ENCODE peak calls at places on chromosomes 2 and 18, in five cellular contexts. Y is retinal pigment epithelial cell; U is transverse colon; Q is K562; C is naive thymus-derived CD4-positive, alpha-beta T cell. E is an unnamed sample.
A peak's percentile ranks its signal among the peaks of the same experiment; 100 is the strongest.

GRCh38 chr2:64466696-64467462 is 12.9 kb downstream of the LGALSL start:
- DNase-seq in Y (no peak), U (no peak), Q (no peak), C (no peak), E (no peak)

GRCh38 chr2:65292095-65292378 is 64.4 kb downstream of the ACTR2 start:
- DNase-seq in Y (no peak), U (peak; percentile 61), Q (no peak), C (no peak), E (no peak)

GRCh38 chr2:61016392-61017002 is 1.0 kb upstream of the PEX13 start:
- DNase-seq in Y (no peak), U (no peak), Q (no peak), C (no peak), E (peak; percentile 55)

GRCh38 chr2:99403084-99403483 is 65.9 kb downstream of the EIF5B start:
- DNase-seq in Y (no peak), U (no peak), Q (no peak), C (no peak), E (no peak)

GRCh38 chr2:151767536-151767935 is 33.3 kb upstream of the NEB start:
- DNase-seq in Y (no peak), U (no peak), Q (peak; percentile 23), C (no peak), E (no peak)

GRCh38 chr18:71242981-71243380 is 954.1 kb downstream of the SOCS6 start:
- DNase-seq in Y (no peak), U (no peak), Q (no peak), C (no peak), E (no peak)

GRCh38 chr2:208879666-208880065 is 473.1 kb downstream of the PTH2R start:
- DNase-seq in Y (no peak), U (no peak), Q (no peak), C (no peak), E (no peak)

GRCh38 chr2:64970495-64970894 is 18.7 kb upstream of the SLC1A4 start:
- DNase-seq in Y (no peak), U (no peak), Q (no peak), C (no peak), E (no peak)

GRCh38 chr2:229852565-229852964 is 69.2 kb downstream of the TRIP12 start:
- DNase-seq in Y (no peak), U (peak; percentile 24), Q (no peak), C (peak; percentile 55), E (no peak)

GRCh38 chr2:211144078-211144477 is 587.7 kb downstream of the CPS1 start:
- DNase-seq in Y (no peak), U (no peak), Q (no peak), C (no peak), E (no peak)

GRCh38 chr2:16181741-16182090 is 241.4 kb downstream of the MYCN start:
- DNase-seq in Y (no peak), U (no peak), Q (no peak), C (no peak), E (no peak)

GRCh38 chr2:71882949-71883472 is 264.7 kb downstream of the CYP26B1 start:
- DNase-seq in Y (no peak), U (peak; percentile 51), Q (peak; percentile 93), C (no peak), E (no peak)

GRCh38 chr2:206392118-206392517 is 51.2 kb upstream of the ADAM23 start:
- DNase-seq in Y (no peak), U (no peak), Q (peak; percentile 25), C (no peak), E (no peak)

GRCh38 chr2:7169631-7170030 is 252.4 kb downstream of the RNF144A start:
- DNase-seq in Y (no peak), U (no peak), Q (no peak), C (no peak), E (no peak)

GRCh38 chr18:62486290-62486964 is 36.4 kb upstream of the ZCCHC2 start:
- DNase-seq in Y (peak; percentile 13), U (peak; percentile 41), Q (peak; percentile 25), C (no peak), E (no peak)

GRCh38 chr18:1002653-1003178 is 98.0 kb downstream of the ADCYAP1 start:
- DNase-seq in Y (no peak), U (no peak), Q (no peak), C (no peak), E (no peak)

GRCh38 chr2:237132799-237133198 is 47.1 kb downstream of the COPS8 start:
- DNase-seq in Y (no peak), U (no peak), Q (peak; percentile 16), C (no peak), E (no peak)

GRCh38 chr2:109410021-109410815 is 203.5 kb downstream of the SEPTIN10 start:
- DNase-seq in Y (no peak), U (no peak), Q (no peak), C (no peak), E (no peak)

GRCh38 chr2:178244812-178245211 is 50.5 kb downstream of the OSBPL6 start:
- DNase-seq in Y (no peak), U (no peak), Q (no peak), C (no peak), E (no peak)

GRCh38 chr2:190069936-190070696 is 7.6 kb upstream of the MSTN start:
- DNase-seq in Y (peak; percentile 25), U (no peak), Q (peak; percentile 16), C (no peak), E (peak; percentile 43)

GRCh38 chr2:11537951-11538350 is 4.1 kb downstream of the GREB1 start:
- DNase-seq in Y (no peak), U (no peak), Q (no peak), C (no peak), E (no peak)

GRCh38 chr2:228447266-228447915 is 265.9 kb upstream of the SPHKAP start:
- DNase-seq in Y (no peak), U (no peak), Q (no peak), C (no peak), E (no peak)

GRCh38 chr18:10927290-10927979 is 221.9 kb downstream of the PIEZO2 start:
- DNase-seq in Y (peak; percentile 41), U (no peak), Q (no peak), C (no peak), E (no peak)
- H3K4me3 ChIP-seq in Y (no peak overlapping the region), U (no peak overlapping the region), Q (no peak overlapping the region), C (no peak overlapping the region), E (no peak overlapping the region)

DNA sequence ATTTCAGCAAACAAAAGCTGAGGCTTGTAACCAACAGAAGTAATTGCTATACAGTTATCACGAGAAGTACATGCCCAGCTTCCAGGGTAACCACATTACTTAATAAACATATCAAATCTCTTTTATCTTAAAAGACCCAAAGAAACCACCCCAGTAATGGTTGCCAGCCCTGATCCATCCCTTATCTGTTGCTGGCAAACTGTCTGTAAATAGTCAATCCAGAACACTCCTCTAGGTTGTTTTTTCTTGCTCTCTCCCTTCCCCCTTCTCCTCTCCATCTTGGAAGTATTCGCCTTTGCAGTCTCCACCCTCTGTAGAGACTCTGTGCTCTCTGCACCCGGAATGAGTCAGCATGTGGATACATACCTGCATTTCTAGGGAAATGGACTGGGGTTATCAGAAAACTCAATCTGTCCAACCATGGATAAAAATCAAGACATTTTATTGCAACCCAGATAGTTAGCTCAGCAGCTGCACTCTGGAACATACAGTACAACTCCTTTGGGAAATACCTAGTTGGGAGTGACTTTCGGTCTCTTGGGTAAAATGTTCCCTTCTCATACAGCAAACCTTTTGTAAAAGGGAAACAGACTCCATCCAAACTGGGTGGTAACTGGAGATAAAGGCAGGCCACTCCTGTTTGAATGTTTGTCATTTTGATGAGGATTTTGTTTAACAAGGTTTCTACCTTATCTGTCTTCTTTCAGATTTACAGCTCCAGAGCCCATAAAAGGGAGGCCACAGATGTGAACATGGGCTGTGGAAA is 123.5 kb upstream of the FOSL2 start:
- DNase-seq in Y (no peak), U (peak; percentile 74), Q (peak; percentile 46), C (no peak), E (peak; percentile 59)
- H3K4me3 ChIP-seq in Y (no peak overlapping the region), U (no peak overlapping the region), Q (no peak overlapping the region), C (no peak overlapping the region), E (no peak overlapping the region)

GRCh38 chr18:22129778-22130177 is 39.6 kb upstream of the GATA6 start:
- DNase-seq in Y (no peak), U (no peak), Q (no peak), C (no peak), E (no peak)

GRCh38 chr18:22128954-22129353 is 40.4 kb upstream of the GATA6 start:
- DNase-seq in Y (no peak), U (no peak), Q (no peak), C (no peak), E (no peak)

GRCh38 chr18:22124970-22125369 is 44.4 kb upstream of the GATA6 start:
- DNase-seq in Y (no peak), U (no peak), Q (no peak), C (no peak), E (no peak)
- H3K4me3 ChIP-seq in Y (no peak overlapping the region), U (no peak overlapping the region), Q (no peak overlapping the region), C (no peak overlapping the region), E (no peak overlapping the region)

GRCh38 chr2:86441392-86441788 is 219 bp downstream of the KDM3A start:
- DNase-seq in Y (no peak), U (no peak), Q (no peak), C (no peak), E (no peak)
- H3K4me3 ChIP-seq in Y (peak overlapping the region; percentile 83), U (peak overlapping the region; percentile 62), Q (peak overlapping the region; percentile 58), C (peak overlapping the region; percentile 75), E (peak overlapping the region; percentile 76)

GRCh38 chr2:224982226-224982625 is 60.0 kb downstream of the DOCK10 start:
- DNase-seq in Y (no peak), U (no peak), Q (no peak), C (no peak), E (no peak)
- H3K4me3 ChIP-seq in Y (no peak overlapping the region), U (peak overlapping the region; percentile 7), Q (no peak overlapping the region), C (no peak overlapping the region), E (no peak overlapping the region)

GRCh38 chr2:141591787-141592186 is 539.0 kb downstream of the LRP1B start:
- DNase-seq in Y (no peak), U (no peak), Q (no peak), C (no peak), E (no peak)

GRCh38 chr2:141589314-141589713 is 541.5 kb downstream of the LRP1B start:
- DNase-seq in Y (no peak), U (no peak), Q (no peak), C (no peak), E (no peak)

GRCh38 chr2:141595531-141595930 is 535.3 kb downstream of the LRP1B start:
- DNase-seq in Y (no peak), U (no peak), Q (no peak), C (no peak), E (no peak)

GRCh38 chr2:141586985-141587384 is 543.8 kb downstream of the LRP1B start:
- DNase-seq in Y (no peak), U (no peak), Q (no peak), C (no peak), E (no peak)

GRCh38 chr2:141590620-141591019 is 540.2 kb downstream of the LRP1B start:
- DNase-seq in Y (no peak), U (no peak), Q (no peak), C (no peak), E (no peak)
- H3K4me3 ChIP-seq in Y (no peak overlapping the region), U (no peak overlapping the region), Q (no peak overlapping the region), C (no peak overlapping the region), E (no peak overlapping the region)

E was measured in prostate gland.